ENCODE peak calls at places on chromosomes 3 and 15, in five cellular contexts. U is lower lobe of right lung, M is cardiac fibroblast, Y is breast epithelium, D is heart left ventricle. Z is an unnamed sample.

GRCh38 chr3:36077320-36077719 is 303.0 kb upstream of the STAC start:
- DNase-seq in Y (no peak), D (no peak), M (no peak), U (no peak), Z (no peak)

GRCh38 chr15:100781961-100782525 is 97.6 kb upstream of the ALDH1A3 start:
- DNase-seq in U (no peak), Y (peak), M (no peak), D (no peak), Z (no peak)

GRCh38 chr3:187120324-187120723 is 19.0 kb downstream of the RPL39L start:
- DNase-seq in Y (no peak), D (no peak), M (no peak), U (no peak), Z (no peak)

GRCh38 chr15:52523192-52523591 is 5.5 kb downstream of the MYO5A start:
- DNase-seq in U (no peak), Y (no peak), D (no peak), M (peak), Z (peak)

GRCh38 chr3:55486101-55486856 is 827 bp downstream of the WNT5A start:
- DNase-seq in D (peak), M (peak), Y (peak), U (peak), Z (no peak)

GRCh38 chr3:33791477-33792166 is 6.8 kb upstream of the PDCD6IP start:
- DNase-seq in U (peak), D (no peak), Y (no peak), M (no peak), Z (no peak)

GRCh38 chr15:40146037-40146436 is 14.8 kb upstream of the BUB1B start:
- DNase-seq in U (no peak), D (no peak), Y (no peak), M (peak), Z (no peak)

GRCh38 chr15:90178468-90179435 is 22.4 kb upstream of the SEMA4B start:
- DNase-seq in M (no peak), D (no peak), Y (no peak), U (no peak), Z (no peak)

GRCh38 chr3:40557558-40558161 is 32.9 kb downstream of the ZNF621 start:
- DNase-seq in D (no peak), Y (no peak), M (no peak), U (no peak), Z (no peak)

GRCh38 chr15:94743668-94744067 is 512.3 kb downstream of the MCTP2 start:
- DNase-seq in U (no peak), M (no peak), D (no peak), Y (no peak), Z (no peak)

GRCh38 chr15:52658955-52659354 is 20.2 kb downstream of the ATOSA start:
- DNase-seq in U (no peak), D (no peak), M (no peak), Y (no peak), Z (no peak)

GRCh38 chr15:72110355-72110754 is 7.6 kb downstream of the MYO9A start:
- DNase-seq in Y (no peak), U (no peak), M (no peak), D (no peak), Z (no peak)

GRCh38 chr15:72099155-72099554 is 18.8 kb downstream of the MYO9A start:
- DNase-seq in U (no peak), D (no peak), M (no peak), Y (no peak), Z (no peak)

GRCh38 chr15:72106068-72106467 is 11.9 kb downstream of the MYO9A start:
- DNase-seq in D (no peak), M (no peak), Y (no peak), U (no peak), Z (no peak)

GRCh38 chr15:72105111-72105510 is 12.8 kb downstream of the MYO9A start:
- DNase-seq in Y (no peak), M (no peak), U (no peak), D (no peak), Z (no peak)
- H3K4me3 ChIP-seq in Y (no peak), M (no peak), U (no peak), D (no peak), Z (no peak)

GRCh38 chr3:127959041-127959440 is 44.0 kb downstream of the KBTBD12 start:
- DNase-seq in D (no peak), U (no peak), Y (no peak), M (no peak), Z (no peak)
- TF ChIP-seq CTCF in D (no peak), U (no peak), Y (no peak), M (no peak), Z (no peak)

GRCh38 chr3:137760341-137761098 is 3.6 kb upstream of the SOX14 start:
- DNase-seq in Y (no peak), D (no peak), U (no peak), M (no peak), Z (no peak)
- H3K4me3 ChIP-seq in Y (no peak), D (no peak), U (no peak), M (no peak), Z (no peak)

GRCh38 chr15:85005319-85005718 is 23.7 kb downstream of the PDE8A start:
- DNase-seq in Y (no peak), D (no peak), M (peak), U (no peak), Z (no peak)
- TF ChIP-seq CTCF in Y (no peak), D (no peak), M (no peak), U (no peak), Z (peak)